ENCODE peak calls at places on chromosomes 7 and 10, in four cellular contexts. One of them, this sample, is unnamed. For H3K9me3, the result is how much of the 10 kb centered on the place peaks cover.

GRCh38 chr10:96124230-96125141 is 5.6 kb upstream of the ZNF518A start:
- DNase-seq in A549: peak
- DNase-seq in CD8-positive, alpha-beta memory T cell: no peak
- DNase-seq in uterus: no peak
- DNase-seq in this sample: no peak

GRCh38 chr10:101301111-101301731 is 52.7 kb upstream of the BTRC start:
- DNase-seq in A549: peak
- DNase-seq in CD8-positive, alpha-beta memory T cell: no peak
- DNase-seq in uterus: no peak
- DNase-seq in this sample: no peak

GRCh38 chr7:10225265-10225664 is 748.4 kb upstream of the PHF14 start:
- DNase-seq in A549: no peak
- DNase-seq in CD8-positive, alpha-beta memory T cell: no peak
- DNase-seq in uterus: no peak
- DNase-seq in this sample: no peak

GRCh38 chr7:82305347-82306005 is 138.1 kb downstream of the CACNA2D1 start:
- DNase-seq in A549: no peak
- DNase-seq in CD8-positive, alpha-beta memory T cell: no peak
- DNase-seq in uterus: no peak
- DNase-seq in this sample: no peak

GRCh38 chr10:100713859-100714565 is 31.4 kb upstream of the PAX2 start:
- DNase-seq in A549: no peak
- DNase-seq in CD8-positive, alpha-beta memory T cell: no peak
- DNase-seq in uterus: no peak
- DNase-seq in this sample: no peak

GRCh38 chr10:71810048-71810750 is 36.9 kb upstream of the VSIR start:
- DNase-seq in A549: no peak
- DNase-seq in CD8-positive, alpha-beta memory T cell: no peak
- DNase-seq in uterus: no peak
- DNase-seq in this sample: no peak

GRCh38 chr7:120272896-120273475 is at the start of gene KCND2:
- DNase-seq in A549: no peak
- DNase-seq in CD8-positive, alpha-beta memory T cell: no peak
- DNase-seq in uterus: peak
- DNase-seq in this sample: peak

GRCh38 chr7:81666209-81666608 is 103.6 kb downstream of the HGF start:
- DNase-seq in A549: no peak
- DNase-seq in CD8-positive, alpha-beta memory T cell: no peak
- DNase-seq in uterus: no peak
- DNase-seq in this sample: no peak

GRCh38 chr7:27130540-27131389 is at the start of gene HOXA4:
- DNase-seq in A549: no peak
- DNase-seq in CD8-positive, alpha-beta memory T cell: peak
- DNase-seq in uterus: peak
- DNase-seq in this sample: peak

GRCh38 chr7:55476852-55477780 is 95.2 kb downstream of the VOPP1 start:
- DNase-seq in A549: no peak
- DNase-seq in CD8-positive, alpha-beta memory T cell: no peak
- DNase-seq in uterus: no peak
- DNase-seq in this sample: no peak

GRCh38 chr10:81179805-81180452 is 642.2 kb downstream of the SH2D4B start:
- DNase-seq in A549: no peak
- DNase-seq in CD8-positive, alpha-beta memory T cell: no peak
- DNase-seq in uterus: no peak
- DNase-seq in this sample: no peak

GRCh38 chr10:95458824-95459223 is 102.3 kb downstream of the SORBS1 start:
- DNase-seq in A549: no peak
- DNase-seq in CD8-positive, alpha-beta memory T cell: no peak
- DNase-seq in uterus: no peak
- DNase-seq in this sample: no peak

GRCh38 chr7:140542226-140542625 is 62.9 kb upstream of the MKRN1 start:
- DNase-seq in A549: no peak
- DNase-seq in CD8-positive, alpha-beta memory T cell: no peak
- DNase-seq in uterus: peak
- DNase-seq in this sample: peak

GRCh38 chr7:55483061-55483460 is 89.2 kb downstream of the VOPP1 start:
- DNase-seq in A549: no peak
- DNase-seq in CD8-positive, alpha-beta memory T cell: no peak
- DNase-seq in uterus: no peak
- DNase-seq in this sample: no peak

GRCh38 chr7:101321491-101322401 is at the start of gene IFT22:
- DNase-seq in A549: peak
- DNase-seq in CD8-positive, alpha-beta memory T cell: peak
- DNase-seq in uterus: peak
- DNase-seq in this sample: peak

GRCh38 chr7:41732279-41733062 is 29.6 kb upstream of the INHBA start:
- DNase-seq in A549: no peak
- DNase-seq in CD8-positive, alpha-beta memory T cell: no peak
- DNase-seq in uterus: no peak
- DNase-seq in this sample: no peak

DNA sequence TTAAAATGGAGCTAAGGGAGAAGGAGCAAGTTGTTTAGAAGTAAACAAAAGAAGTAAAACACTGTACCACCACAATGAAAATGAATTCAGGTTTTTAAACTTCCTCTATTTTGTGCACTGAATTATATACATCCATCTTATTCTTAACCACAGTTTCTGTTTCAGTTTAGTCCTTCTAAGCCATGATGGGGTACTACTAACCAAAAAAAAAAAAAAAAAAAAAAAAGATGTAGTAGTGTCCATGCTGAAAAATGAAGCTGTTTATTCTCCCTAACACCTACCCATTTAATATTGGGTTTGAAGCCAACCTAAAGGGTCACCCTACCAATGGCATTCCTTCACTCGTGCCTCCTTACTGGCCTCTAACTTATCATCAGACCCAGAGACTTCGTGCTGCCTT is 3.4 kb upstream of the BMPR1A start:
- DNase-seq in A549: no peak
- DNase-seq in CD8-positive, alpha-beta memory T cell: no peak
- DNase-seq in uterus: no peak
- DNase-seq in this sample: no peak
- H3K27ac ChIP-seq in A549: no peak
- H3K27ac ChIP-seq in CD8-positive, alpha-beta memory T cell: no peak
- H3K27ac ChIP-seq in uterus: no peak
- H3K27ac ChIP-seq in this sample: no peak

GRCh38 chr7:98286701-98287485 is 5.4 kb downstream of the BRI3 start:
- DNase-seq in A549: no peak
- DNase-seq in CD8-positive, alpha-beta memory T cell: no peak
- DNase-seq in uterus: no peak
- DNase-seq in this sample: no peak

GRCh38 chr7:98284335-98285036 is 3.0 kb downstream of the BRI3 start:
- DNase-seq in A549: no peak
- DNase-seq in CD8-positive, alpha-beta memory T cell: no peak
- DNase-seq in uterus: peak
- DNase-seq in this sample: peak

GRCh38 chr7:98283887-98284222 is 2.4 kb downstream of the BRI3 start:
- DNase-seq in A549: no peak
- DNase-seq in CD8-positive, alpha-beta memory T cell: no peak
- DNase-seq in uterus: no peak
- DNase-seq in this sample: no peak

GRCh38 chr7:98286093-98286525 is 4.6 kb downstream of the BRI3 start:
- DNase-seq in A549: no peak
- DNase-seq in CD8-positive, alpha-beta memory T cell: no peak
- DNase-seq in uterus: peak
- DNase-seq in this sample: peak

DNA sequence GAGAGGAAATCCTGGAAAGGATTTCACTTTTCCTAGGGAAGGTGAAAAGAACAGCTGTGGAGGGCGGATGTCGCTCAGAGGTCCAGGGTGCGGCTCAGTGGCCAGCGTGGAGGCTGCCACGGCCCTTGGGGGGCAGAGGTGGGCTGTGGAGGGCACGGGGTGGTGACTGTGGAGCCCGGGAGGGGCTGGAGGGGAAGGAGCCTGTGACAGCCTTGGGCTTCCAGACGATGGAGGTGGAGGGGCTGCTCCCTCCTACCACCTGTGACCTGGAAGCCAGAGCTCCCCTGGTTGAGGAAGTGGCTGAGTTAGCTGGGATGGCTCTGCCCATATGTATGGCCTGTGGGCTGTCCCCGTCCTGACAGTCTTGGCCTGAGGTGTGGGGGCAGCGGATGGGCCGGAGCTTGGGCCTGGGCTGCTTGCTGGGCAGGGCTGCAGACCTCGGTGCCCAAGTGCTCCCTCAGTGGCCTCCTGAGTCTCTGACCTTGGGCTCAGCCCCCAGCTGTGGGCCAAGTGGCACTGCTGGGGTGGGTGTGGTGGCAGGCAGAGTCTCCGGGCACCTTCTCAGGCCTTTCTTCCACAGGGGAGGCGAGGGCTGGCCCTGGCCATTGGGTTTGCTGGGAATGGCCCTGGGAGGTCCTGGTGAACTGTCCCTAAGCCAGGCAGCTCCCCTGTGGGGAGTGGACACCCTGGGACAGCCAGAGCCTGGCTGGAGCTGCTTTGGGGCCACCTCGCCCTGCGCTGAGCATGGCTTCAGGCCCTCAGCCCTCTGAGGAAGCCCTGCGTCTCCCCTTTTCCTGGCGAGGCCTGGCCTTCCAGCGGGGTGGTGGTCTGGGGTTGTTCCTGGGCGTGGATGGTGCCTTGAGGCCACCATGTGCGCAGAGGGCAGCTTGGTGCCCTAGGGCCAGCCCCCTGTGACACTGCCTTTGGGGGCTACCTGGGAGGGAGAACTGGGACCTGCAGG is 3.9 kb downstream of the BRI3 start:
- DNase-seq in A549: no peak
- DNase-seq in CD8-positive, alpha-beta memory T cell: no peak
- DNase-seq in uterus: no peak
- DNase-seq in this sample: no peak
- H3K4me3 ChIP-seq in A549: peak
- H3K4me3 ChIP-seq in CD8-positive, alpha-beta memory T cell: no peak
- H3K4me3 ChIP-seq in uterus: peak
- H3K4me3 ChIP-seq in this sample: no peak

DNA sequence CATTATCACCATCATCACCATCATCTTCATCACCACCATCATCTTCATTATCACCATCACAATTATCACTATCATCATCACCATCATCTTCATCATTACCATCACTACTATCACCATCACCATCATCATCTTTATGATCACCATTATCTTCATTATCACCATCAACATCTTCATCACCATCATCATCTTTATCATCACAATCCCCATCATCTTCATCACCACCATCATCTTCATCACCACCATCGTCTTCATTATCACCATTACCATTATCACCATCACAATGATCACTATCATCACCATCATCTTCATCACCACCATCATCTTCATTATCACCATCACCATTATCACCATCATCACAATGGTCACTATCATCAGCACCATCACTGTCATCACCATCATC is 621.1 kb downstream of the PTPRN2 start:
- DNase-seq in A549: no peak
- DNase-seq in CD8-positive, alpha-beta memory T cell: no peak
- DNase-seq in uterus: no peak
- DNase-seq in this sample: no peak
- H3K9me3 ChIP-seq in A549: under half
- H3K9me3 ChIP-seq in CD8-positive, alpha-beta memory T cell: under half
- H3K9me3 ChIP-seq in uterus: under half
- H3K9me3 ChIP-seq in this sample: under half

DNA sequence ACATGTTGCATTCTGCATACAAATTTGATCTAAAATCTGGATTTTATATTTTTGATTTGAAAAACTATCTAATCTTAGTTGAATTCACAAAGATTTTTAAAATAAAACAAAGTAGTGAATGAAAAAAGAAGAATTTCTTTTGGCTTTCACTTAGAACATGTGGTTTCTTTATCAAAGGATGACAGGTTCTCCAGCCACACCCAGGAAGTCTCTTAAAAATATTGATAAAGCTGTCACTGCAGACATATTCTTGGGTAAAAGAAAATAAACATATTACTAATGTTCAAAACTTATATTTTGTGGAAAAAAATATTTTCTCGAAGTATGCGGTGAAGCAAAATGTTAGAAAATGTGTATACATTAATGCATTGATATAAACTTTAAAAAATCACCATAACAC is 44.3 kb downstream of the ARL4A start:
- DNase-seq in A549: no peak
- DNase-seq in CD8-positive, alpha-beta memory T cell: peak
- DNase-seq in uterus: no peak
- DNase-seq in this sample: no peak
- H3K27ac ChIP-seq in A549: no peak
- H3K27ac ChIP-seq in CD8-positive, alpha-beta memory T cell: peak
- H3K27ac ChIP-seq in uterus: no peak
- H3K27ac ChIP-seq in this sample: no peak

DNA sequence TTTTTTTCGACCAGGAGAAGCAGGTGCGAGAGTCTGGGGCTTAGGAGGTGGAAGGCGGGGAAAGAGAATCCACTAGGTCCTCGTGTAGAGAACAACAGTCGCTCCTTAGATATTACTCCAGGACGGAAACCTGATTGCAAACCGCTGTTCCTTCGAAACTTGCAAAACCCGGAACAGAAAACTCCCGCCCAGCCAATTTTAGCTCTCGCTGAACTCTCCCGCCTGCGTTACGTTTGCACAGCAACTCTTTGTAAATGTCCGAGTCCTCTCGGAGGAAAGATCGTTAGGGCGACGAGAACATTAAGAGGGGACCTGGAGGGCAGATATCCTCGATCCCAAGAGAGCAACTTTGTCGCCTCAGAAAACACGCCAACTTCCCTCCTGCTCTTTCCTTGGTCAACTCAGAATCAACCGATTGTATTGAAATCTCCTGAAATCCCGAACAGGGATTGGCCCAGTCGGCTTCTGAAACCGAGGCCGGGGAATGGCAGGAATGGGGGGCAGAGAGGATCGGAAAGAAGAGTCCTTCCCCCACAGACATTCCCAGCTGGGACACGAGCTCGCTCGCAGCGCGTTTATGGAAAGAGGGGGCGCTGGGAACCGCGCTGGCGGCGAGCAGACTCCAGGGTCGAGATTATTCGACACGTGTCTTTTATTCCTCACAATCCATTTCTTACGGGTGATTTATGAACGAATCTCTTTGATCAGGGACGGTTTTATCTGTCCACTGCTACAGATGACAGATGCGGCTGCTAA is 9.9 kb downstream of the TWIST1 start:
- DNase-seq in A549: no peak
- DNase-seq in CD8-positive, alpha-beta memory T cell: no peak
- DNase-seq in uterus: peak
- DNase-seq in this sample: peak
- H3K4me3 ChIP-seq in A549: no peak
- H3K4me3 ChIP-seq in CD8-positive, alpha-beta memory T cell: no peak
- H3K4me3 ChIP-seq in uterus: peak
- H3K4me3 ChIP-seq in this sample: peak

GRCh38 chr10:42454313-42454712 is 184.1 kb downstream of the ZNF33B start:
- DNase-seq in A549: no peak
- DNase-seq in CD8-positive, alpha-beta memory T cell: no peak
- DNase-seq in uterus: no peak
- DNase-seq in this sample: no peak
- H3K9me3 ChIP-seq in A549: under half
- H3K9me3 ChIP-seq in CD8-positive, alpha-beta memory T cell: under half
- H3K9me3 ChIP-seq in uterus: under half
- H3K9me3 ChIP-seq in this sample: under half

This sample was measured in aorta.